ENCODE peak calls at places on chromosomes 11 and 22, in six cellular contexts. One of them, this sample, is unnamed.

GRCh38 chr11:86717817-86718501 is 45.5 kb upstream of the ME3 start:
- DNase-seq in mesenchymal stem cell: no peak
- DNase-seq in H9: no peak
- DNase-seq in H1: no peak
- DNase-seq in IMR-90: no peak
- DNase-seq in neuronal stem cell: no peak
- DNase-seq in this sample: peak

GRCh38 chr22:19962246-19962908 is 20.8 kb upstream of the TXNRD2 start:
- DNase-seq in IMR-90: peak
- DNase-seq in neuronal stem cell: peak
- DNase-seq in H9: peak
- DNase-seq in mesenchymal stem cell: peak
- DNase-seq in H1: peak
- DNase-seq in this sample: peak

GRCh38 chr11:134539285-134539684 is 127.2 kb upstream of the B3GAT1 start:
- DNase-seq in neuronal stem cell: no peak
- DNase-seq in H9: no peak
- DNase-seq in H1: peak
- DNase-seq in IMR-90: no peak
- DNase-seq in mesenchymal stem cell: no peak
- DNase-seq in this sample: no peak

GRCh38 chr11:76208829-76209670 is 2.7 kb upstream of the WNT11 start:
- DNase-seq in H9: peak
- DNase-seq in H1: peak
- DNase-seq in IMR-90: peak
- DNase-seq in neuronal stem cell: peak
- DNase-seq in mesenchymal stem cell: peak
- DNase-seq in this sample: peak

GRCh38 chr11:71500601-71501021 is 26.5 kb upstream of the KRTAP5-7 start:
- DNase-seq in neuronal stem cell: no peak
- DNase-seq in H9: no peak
- DNase-seq in H1: no peak
- DNase-seq in IMR-90: no peak
- DNase-seq in mesenchymal stem cell: no peak
- DNase-seq in this sample: no peak

GRCh38 chr11:6531267-6531752 is 34.2 kb downstream of the DNHD1 start:
- DNase-seq in IMR-90: peak
- DNase-seq in H9: no peak
- DNase-seq in H1: no peak
- DNase-seq in mesenchymal stem cell: peak
- DNase-seq in neuronal stem cell: peak
- DNase-seq in this sample: peak

GRCh38 chr11:1761110-1761856 is 2.4 kb downstream of the CTSD start:
- DNase-seq in IMR-90: no peak
- DNase-seq in neuronal stem cell: no peak
- DNase-seq in H1: no peak
- DNase-seq in H9: no peak
- DNase-seq in mesenchymal stem cell: no peak
- DNase-seq in this sample: no peak

GRCh38 chr11:10454902-10455631 is at the start of gene AMPD3:
- DNase-seq in H1: peak
- DNase-seq in IMR-90: peak
- DNase-seq in H9: peak
- DNase-seq in neuronal stem cell: no peak
- DNase-seq in mesenchymal stem cell: peak
- DNase-seq in this sample: peak

GRCh38 chr11:61967924-61968757 is 707 bp upstream of the FTH1 start:
- DNase-seq in mesenchymal stem cell: no peak
- DNase-seq in IMR-90: no peak
- DNase-seq in H1: no peak
- DNase-seq in neuronal stem cell: no peak
- DNase-seq in H9: no peak
- DNase-seq in this sample: peak

GRCh38 chr11:46421257-46421880 is 29.8 kb upstream of the CHRM4 start:
- DNase-seq in neuronal stem cell: no peak
- DNase-seq in H1: no peak
- DNase-seq in IMR-90: no peak
- DNase-seq in mesenchymal stem cell: no peak
- DNase-seq in H9: no peak
- DNase-seq in this sample: no peak

GRCh38 chr11:124643605-124644425 is 21.2 kb downstream of the TBRG1 start:
- DNase-seq in neuronal stem cell: no peak
- DNase-seq in mesenchymal stem cell: peak
- DNase-seq in H9: no peak
- DNase-seq in IMR-90: peak
- DNase-seq in H1: no peak
- DNase-seq in this sample: peak

GRCh38 chr22:23578306-23578705 is 1.8 kb downstream of the IGLL1 start:
- DNase-seq in IMR-90: no peak
- DNase-seq in H9: no peak
- DNase-seq in H1: no peak
- DNase-seq in neuronal stem cell: no peak
- DNase-seq in mesenchymal stem cell: no peak
- DNase-seq in this sample: no peak

GRCh38 chr11:2825886-2826678 is 59.5 kb downstream of the CDKN1C start:
- DNase-seq in H1: no peak
- DNase-seq in IMR-90: peak
- DNase-seq in neuronal stem cell: peak
- DNase-seq in mesenchymal stem cell: peak
- DNase-seq in H9: no peak
- DNase-seq in this sample: peak

GRCh38 chr22:49783926-49784629 is 43.6 kb downstream of the BRD1 start:
- DNase-seq in H1: no peak
- DNase-seq in neuronal stem cell: no peak
- DNase-seq in H9: no peak
- DNase-seq in mesenchymal stem cell: no peak
- DNase-seq in IMR-90: no peak
- DNase-seq in this sample: no peak
- H3K4ac ChIP-seq in H1: no peak
- H3K4ac ChIP-seq in neuronal stem cell: no peak
- H3K4ac ChIP-seq in H9: no peak
- H3K4ac ChIP-seq in mesenchymal stem cell: no peak
- H3K4ac ChIP-seq in IMR-90: no peak
- H3K4ac ChIP-seq in this sample: no peak

GRCh38 chr11:94742645-94743044 is 25.5 kb upstream of the AMOTL1 start:
- DNase-seq in H1: no peak
- DNase-seq in IMR-90: no peak
- DNase-seq in neuronal stem cell: no peak
- DNase-seq in H9: no peak
- DNase-seq in mesenchymal stem cell: no peak
- DNase-seq in this sample: no peak

GRCh38 chr11:94739331-94739730 is 28.8 kb upstream of the AMOTL1 start:
- DNase-seq in neuronal stem cell: no peak
- DNase-seq in H9: no peak
- DNase-seq in mesenchymal stem cell: no peak
- DNase-seq in IMR-90: no peak
- DNase-seq in H1: no peak
- DNase-seq in this sample: no peak

GRCh38 chr11:94738746-94739145 is 29.4 kb upstream of the AMOTL1 start:
- DNase-seq in H9: no peak
- DNase-seq in H1: no peak
- DNase-seq in mesenchymal stem cell: no peak
- DNase-seq in neuronal stem cell: no peak
- DNase-seq in IMR-90: no peak
- DNase-seq in this sample: no peak

GRCh38 chr11:94740975-94741707 is 27.0 kb upstream of the AMOTL1 start:
- DNase-seq in H1: peak
- DNase-seq in neuronal stem cell: peak
- DNase-seq in IMR-90: peak
- DNase-seq in mesenchymal stem cell: peak
- DNase-seq in H9: peak
- DNase-seq in this sample: peak

DNA sequence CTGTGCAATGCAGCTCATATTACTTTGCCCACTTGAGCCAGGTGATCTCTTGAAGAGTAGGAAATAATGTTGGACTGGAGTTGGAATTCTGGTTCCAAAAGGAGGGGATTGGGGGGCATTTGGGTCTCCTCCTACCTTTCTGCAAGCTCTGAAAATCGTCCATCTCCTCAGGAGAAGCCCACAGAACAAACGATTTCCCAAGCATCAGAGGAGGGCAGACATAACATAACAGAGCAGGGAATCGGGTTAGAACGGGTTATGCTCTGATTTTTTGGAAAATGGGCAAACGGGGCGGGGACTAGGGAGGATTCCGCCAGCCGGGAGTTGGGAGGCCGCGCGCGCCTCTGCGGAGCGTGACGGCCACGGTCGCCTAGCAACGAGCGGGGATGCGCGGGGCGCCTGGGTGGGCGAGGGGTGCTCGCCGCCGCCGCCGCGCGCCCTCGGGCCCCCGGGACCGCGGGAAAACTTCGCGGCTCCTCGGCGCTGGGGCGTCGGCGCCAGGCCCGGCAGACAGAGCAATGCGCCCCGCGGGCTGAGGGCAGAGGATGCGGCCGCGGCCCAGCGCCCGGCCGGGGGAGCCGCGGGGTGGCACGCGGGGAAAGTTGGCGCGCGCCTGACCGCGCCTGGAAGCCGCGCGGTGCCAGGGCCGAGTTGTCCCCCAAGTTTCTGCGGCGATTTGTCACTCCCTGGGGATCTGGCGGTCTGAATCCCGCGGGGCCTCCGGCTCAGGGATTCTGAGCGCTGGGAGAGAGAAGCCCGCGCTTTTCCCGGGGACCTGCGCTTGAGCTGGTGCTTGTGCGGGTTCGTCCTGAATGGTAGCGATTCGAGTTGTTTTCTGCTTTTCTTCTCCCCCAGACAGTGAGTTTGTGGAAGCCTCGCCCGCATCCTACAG is 27.8 kb upstream of the AMOTL1 start:
- DNase-seq in IMR-90: no peak
- DNase-seq in neuronal stem cell: peak
- DNase-seq in mesenchymal stem cell: peak
- DNase-seq in H9: peak
- DNase-seq in H1: peak
- DNase-seq in this sample: no peak
- H2AK5ac ChIP-seq in IMR-90: no peak
- H2AK5ac ChIP-seq in neuronal stem cell: no peak
- H2AK5ac ChIP-seq in mesenchymal stem cell: peak
- H2AK5ac ChIP-seq in H9: no peak
- H2AK5ac ChIP-seq in H1: no peak
- H2AK5ac ChIP-seq in this sample: no peak

GRCh38 chr11:57458060-57458409 is 2.3 kb upstream of the RTN4RL2 start:
- DNase-seq in H9: peak
- DNase-seq in H1: peak
- DNase-seq in IMR-90: no peak
- DNase-seq in mesenchymal stem cell: no peak
- DNase-seq in neuronal stem cell: no peak
- DNase-seq in this sample: peak
- H4K91ac ChIP-seq in H9: no peak
- H4K91ac ChIP-seq in H1: no peak
- H4K91ac ChIP-seq in IMR-90: no peak
- H4K91ac ChIP-seq in mesenchymal stem cell: no peak
- H4K91ac ChIP-seq in neuronal stem cell: no peak
- H4K91ac ChIP-seq in this sample: no peak

GRCh38 chr11:128196235-128196634 is 391.1 kb downstream of the ETS1 start:
- DNase-seq in H9: no peak
- DNase-seq in mesenchymal stem cell: no peak
- DNase-seq in H1: no peak
- DNase-seq in IMR-90: no peak
- DNase-seq in neuronal stem cell: no peak
- DNase-seq in this sample: no peak
- H3K4ac ChIP-seq in H9: no peak
- H3K4ac ChIP-seq in mesenchymal stem cell: no peak
- H3K4ac ChIP-seq in H1: no peak
- H3K4ac ChIP-seq in IMR-90: no peak
- H3K4ac ChIP-seq in neuronal stem cell: no peak
- H3K4ac ChIP-seq in this sample: no peak

GRCh38 chr11:27437824-27438594 is 34.6 kb downstream of the LGR4 start:
- DNase-seq in IMR-90: no peak
- DNase-seq in H1: no peak
- DNase-seq in neuronal stem cell: no peak
- DNase-seq in H9: no peak
- DNase-seq in mesenchymal stem cell: no peak
- DNase-seq in this sample: no peak

GRCh38 chr11:27443746-27444465 is 28.7 kb downstream of the LGR4 start:
- DNase-seq in mesenchymal stem cell: no peak
- DNase-seq in IMR-90: no peak
- DNase-seq in H9: no peak
- DNase-seq in neuronal stem cell: peak
- DNase-seq in H1: no peak
- DNase-seq in this sample: no peak

GRCh38 chr11:27438595-27438981 is 34.0 kb downstream of the LGR4 start:
- DNase-seq in mesenchymal stem cell: no peak
- DNase-seq in neuronal stem cell: no peak
- DNase-seq in H9: no peak
- DNase-seq in H1: no peak
- DNase-seq in IMR-90: no peak
- DNase-seq in this sample: no peak

GRCh38 chr11:27444801-27445215 is 27.8 kb downstream of the LGR4 start:
- DNase-seq in H9: peak
- DNase-seq in neuronal stem cell: peak
- DNase-seq in IMR-90: no peak
- DNase-seq in mesenchymal stem cell: no peak
- DNase-seq in H1: no peak
- DNase-seq in this sample: no peak

DNA sequence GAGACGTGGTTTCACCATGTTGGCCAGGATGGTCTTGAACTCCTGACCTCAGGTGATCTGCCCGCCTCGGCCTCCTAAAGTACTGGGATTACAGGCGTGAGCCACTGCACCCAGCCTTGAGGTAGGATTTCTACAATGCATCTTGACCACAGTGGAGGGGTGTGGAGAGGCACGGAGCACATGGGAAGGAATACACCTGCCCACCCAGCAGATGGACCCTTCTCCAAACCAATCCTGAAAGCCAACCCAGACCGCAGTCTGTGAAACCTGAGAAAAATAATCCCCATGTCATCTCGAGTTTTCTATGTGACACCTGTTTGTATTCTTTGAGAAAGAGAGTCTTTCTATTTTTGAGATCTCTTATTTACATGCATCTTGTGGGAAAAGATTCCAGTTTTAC is 32.5 kb downstream of the LGR4 start:
- DNase-seq in H1: no peak
- DNase-seq in neuronal stem cell: no peak
- DNase-seq in H9: no peak
- DNase-seq in mesenchymal stem cell: no peak
- DNase-seq in IMR-90: no peak
- DNase-seq in this sample: no peak
- H2AK5ac ChIP-seq in H1: no peak
- H2AK5ac ChIP-seq in neuronal stem cell: no peak
- H2AK5ac ChIP-seq in H9: no peak
- H2AK5ac ChIP-seq in mesenchymal stem cell: no peak
- H2AK5ac ChIP-seq in IMR-90: no peak
- H2AK5ac ChIP-seq in this sample: no peak

GRCh38 chr11:117217141-117217609 is 14.7 kb downstream of the PCSK7 start:
- DNase-seq in neuronal stem cell: no peak
- DNase-seq in H9: no peak
- DNase-seq in IMR-90: peak
- DNase-seq in mesenchymal stem cell: peak
- DNase-seq in H1: no peak
- DNase-seq in this sample: peak
- H4K91ac ChIP-seq in neuronal stem cell: no peak
- H4K91ac ChIP-seq in H9: no peak
- H4K91ac ChIP-seq in IMR-90: peak
- H4K91ac ChIP-seq in mesenchymal stem cell: no peak
- H4K91ac ChIP-seq in H1: no peak
- H4K91ac ChIP-seq in this sample: no peak